ENCODE peak calls at places on chromosomes 11 and 22, in nine cellular contexts. C is body of pancreas, S is IMR-90, Z is fibroblast of lung, B is tibial artery, A is neural progenitor cell, K is heart right ventricle, L is mammary epithelial cell, Q is mesendoderm. E is an unnamed sample.

GRCh38 chr11:79415912-79416311 is 24.9 kb downstream of the TENM4 start:
- DNase-seq in C (no peak), S (no peak), Z (no peak), B (no peak), A (no peak), K (no peak), L (no peak), Q (no peak), E (no peak)

GRCh38 chr11:72583177-72583553 is 91.1 kb downstream of the PDE2A start:
- DNase-seq in C (no peak), S (no peak), Z (no peak), B (peak; percentile 47), A (no peak), K (no peak), L (no peak), Q (no peak), E (no peak)

GRCh38 chr11:121931748-121932352 is 184.2 kb downstream of the BLID start:
- DNase-seq in C (no peak), S (peak; percentile 7), Z (peak; percentile 42), B (no peak), A (no peak), K (no peak), L (no peak), Q (no peak), E (no peak)

GRCh38 chr22:38955250-38955775 is 2.1 kb upstream of the APOBEC3A start:
- DNase-seq in C (no peak), S (no peak), Z (no peak), B (peak; percentile 47), A (no peak), K (no peak), L (no peak), Q (no peak), E (no peak)

GRCh38 chr11:68792400-68792955 is 41.2 kb upstream of the TESMIN start:
- DNase-seq in C (no peak), S (peak; percentile 4), Z (no peak), B (no peak), A (no peak), K (no peak), L (no peak), Q (no peak), E (no peak)

GRCh38 chr22:23226497-23226850 is 46.2 kb downstream of the BCR start:
- DNase-seq in C (no peak), S (no peak), Z (peak; percentile 66), B (no peak), A (no peak), K (no peak), L (no peak), Q (no peak), E (no peak)

GRCh38 chr11:120221115-120221752 is 10.4 kb downstream of the OAF start:
- DNase-seq in C (peak; percentile 70), S (no peak), Z (no peak), B (no peak), A (no peak), K (no peak), L (no peak), Q (no peak), E (no peak)

GRCh38 chr11:22432331-22433065 is 94.3 kb downstream of the SLC17A6 start:
- DNase-seq in C (peak; percentile 60), S (peak; percentile 24), Z (peak; percentile 62), B (no peak), A (peak; percentile 32), K (peak; percentile 64), L (no peak), Q (peak; percentile 79), E (no peak)

GRCh38 chr11:43787823-43788222 is 92.8 kb upstream of the ALKBH3 start:
- DNase-seq in C (no peak), S (no peak), Z (no peak), B (no peak), A (no peak), K (no peak), L (no peak), Q (no peak), E (no peak)

GRCh38 chr11:43786016-43786415 is 94.6 kb upstream of the ALKBH3 start:
- DNase-seq in C (no peak), S (no peak), Z (no peak), B (no peak), A (no peak), K (no peak), L (no peak), Q (no peak), E (no peak)

GRCh38 chr11:43784301-43784700 is 96.3 kb upstream of the ALKBH3 start:
- DNase-seq in C (no peak), S (no peak), Z (no peak), B (no peak), A (no peak), K (no peak), L (no peak), Q (no peak), E (no peak)

GRCh38 chr11:43788394-43788793 is 92.2 kb upstream of the ALKBH3 start:
- DNase-seq in C (peak; percentile 31), S (no peak), Z (no peak), B (no peak), A (peak; percentile 27), K (peak; percentile 9), L (no peak), Q (no peak), E (no peak)

DNA sequence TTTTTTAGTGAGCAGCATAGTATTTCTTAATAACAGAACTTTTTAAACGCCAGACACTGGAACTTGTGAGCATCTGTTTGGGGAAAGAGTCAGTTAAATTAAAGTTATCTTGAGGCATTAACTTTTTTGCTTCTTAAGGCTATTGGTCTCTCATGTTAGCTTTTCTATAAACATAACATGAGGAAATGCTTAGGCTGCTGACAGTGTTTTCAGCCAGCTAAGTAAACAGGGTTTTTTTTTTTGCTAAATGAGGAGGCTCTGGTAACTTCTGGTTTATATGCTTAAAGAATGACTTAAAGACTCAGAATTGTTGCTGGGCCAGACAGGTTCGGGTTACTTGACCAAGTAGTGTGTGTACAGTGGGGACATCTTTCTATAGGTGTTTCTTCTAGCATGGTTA is 95.8 kb upstream of the ALKBH3 start:
- DNase-seq in C (no peak), S (peak; percentile 73), Z (peak; percentile 37), B (no peak), A (no peak), K (no peak), L (no peak), Q (no peak), E (no peak)
- H3K4me1 ChIP-seq in C (no peaks in the 10 kb centered on the region), S (peaks cover 11% of the 10 kb centered on the region), Z (peaks cover 4% of the 10 kb centered on the region), B (peaks cover 6% of the 10 kb centered on the region), A (no peaks in the 10 kb centered on the region), K (peaks cover 19% of the 10 kb centered on the region), L (peaks cover 6% of the 10 kb centered on the region), Q (no peaks in the 10 kb centered on the region), E (no peaks in the 10 kb centered on the region)

DNA sequence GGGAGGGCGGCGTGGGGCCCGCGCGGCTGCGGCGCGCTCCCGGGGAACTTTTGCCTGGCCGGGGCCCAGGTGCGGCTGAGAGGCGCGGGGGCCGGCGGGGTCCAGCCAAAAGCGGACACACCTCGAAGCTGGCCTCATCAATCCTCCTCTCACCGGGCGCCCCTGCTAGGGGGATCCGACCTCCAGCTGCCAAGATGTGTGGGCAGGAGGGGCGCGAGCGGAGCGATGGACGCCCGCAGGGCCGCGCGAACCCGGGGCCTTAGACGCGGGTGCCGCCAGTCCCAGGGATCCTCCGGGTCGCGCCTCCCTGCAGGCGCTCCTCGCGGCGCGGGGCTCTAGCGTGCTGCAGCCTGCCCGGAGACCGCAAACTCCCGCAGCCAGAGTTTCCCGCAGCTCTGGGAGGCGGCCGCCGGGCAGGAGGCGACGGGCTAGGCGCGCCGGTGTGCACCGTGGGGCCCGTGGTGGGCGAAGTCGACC is 785 bp downstream of the IGSF9B start:
- DNase-seq in C (no peak), S (no peak), Z (no peak), B (no peak), A (peak; percentile 59), K (no peak), L (no peak), Q (no peak), E (peak; percentile 24)
- H3K27me3 ChIP-seq in C (no peaks in the 10 kb centered on the region), S (peaks cover 55% of the 10 kb centered on the region), Z (peaks cover 35% of the 10 kb centered on the region), B (no peaks in the 10 kb centered on the region), A (peaks cover 74% of the 10 kb centered on the region), K (peaks cover 16% of the 10 kb centered on the region), L (peaks cover 13% of the 10 kb centered on the region), Q (peaks cover 9% of the 10 kb centered on the region), E (peaks cover 5% of the 10 kb centered on the region)

GRCh38 chr22:26357813-26358212 is 71.2 kb upstream of the ASPHD2 start:
- DNase-seq in C (no peak), S (no peak), Z (no peak), B (no peak), A (no peak), K (no peak), L (no peak), Q (no peak), E (no peak)

GRCh38 chr22:26362471-26362870 is 66.6 kb upstream of the ASPHD2 start:
- DNase-seq in C (no peak), S (peak; percentile 6), Z (no peak), B (no peak), A (no peak), K (no peak), L (peak; percentile 5), Q (no peak), E (no peak)

GRCh38 chr22:26359156-26359555 is 69.9 kb upstream of the ASPHD2 start:
- DNase-seq in C (no peak), S (no peak), Z (no peak), B (no peak), A (no peak), K (no peak), L (no peak), Q (no peak), E (no peak)

GRCh38 chr22:26357281-26357680 is 71.8 kb upstream of the ASPHD2 start:
- DNase-seq in C (no peak), S (no peak), Z (no peak), B (no peak), A (no peak), K (no peak), L (no peak), Q (no peak), E (no peak)

DNA sequence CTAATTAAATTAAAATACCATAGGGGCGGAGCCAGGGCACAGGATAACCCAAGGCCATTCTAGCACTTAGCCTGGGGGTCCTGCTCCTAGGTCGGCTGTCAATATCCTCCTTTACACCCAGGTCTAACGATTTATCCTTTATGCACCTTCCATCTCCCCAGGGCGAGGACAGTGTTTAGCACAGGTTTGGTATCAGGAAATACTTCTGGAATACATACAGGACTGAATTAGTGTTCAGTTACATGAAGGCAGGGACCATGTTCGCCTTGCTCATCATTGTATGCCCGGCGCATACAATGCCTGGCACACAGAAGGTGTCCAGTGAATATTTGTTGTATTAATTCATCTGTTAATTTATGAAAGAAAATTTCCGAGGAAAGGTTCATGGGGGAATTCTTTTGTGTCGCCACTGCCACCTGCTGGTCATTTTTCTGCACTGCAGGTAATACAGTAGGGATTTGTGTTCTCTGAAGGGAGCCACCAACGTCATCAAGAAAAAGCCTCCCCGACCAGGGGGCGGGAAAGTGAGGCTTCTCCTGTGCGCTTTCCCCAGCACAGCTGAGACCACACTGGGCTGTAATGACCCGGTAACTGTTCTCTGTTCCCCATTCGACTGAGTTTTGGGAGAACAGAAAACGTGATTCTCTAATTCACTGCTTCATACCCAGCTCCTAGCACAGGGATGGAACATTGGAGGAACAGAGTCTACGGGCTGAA is 68.7 kb upstream of the ASPHD2 start:
- DNase-seq in C (peak; percentile 68), S (peak; percentile 70), Z (peak; percentile 75), B (peak; percentile 70), A (peak; percentile 83), K (peak; percentile 58), L (peak; percentile 59), Q (peak; percentile 92), E (peak; percentile 55)
- H3K4me3 ChIP-seq in C (no peak overlapping the region), S (no peak overlapping the region), Z (no peak overlapping the region), B (no peak overlapping the region), A (peak overlapping the region; percentile 35), K (no peak overlapping the region), L (no peak overlapping the region), Q (no peak overlapping the region), E (no peak overlapping the region)

DNA sequence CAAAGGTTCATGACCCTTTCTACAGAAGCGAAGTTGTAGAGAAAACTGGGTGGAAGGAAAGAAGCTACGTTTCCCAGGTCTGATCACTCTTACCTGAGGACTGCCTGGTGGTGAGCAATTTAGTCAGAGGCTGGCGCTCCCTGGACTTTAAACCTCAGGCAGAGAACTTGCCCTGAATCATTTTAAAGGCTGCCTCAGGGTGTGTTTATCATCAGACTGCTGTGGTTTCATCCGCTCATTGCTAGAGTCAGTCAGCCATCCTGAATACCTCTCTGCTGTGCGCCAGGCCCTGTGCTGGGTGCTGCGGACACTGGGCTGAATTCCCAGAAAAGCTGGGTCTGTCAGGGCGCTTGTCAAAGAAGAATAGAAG is 2.7 kb downstream of the DTX4 start:
- DNase-seq in C (no peak), S (peak; percentile 70), Z (no peak), B (no peak), A (no peak), K (no peak), L (peak; percentile 94), Q (peak; percentile 25), E (peak; percentile 14)
- H3K4me1 ChIP-seq in C (peaks cover 25% of the 10 kb centered on the region), S (peaks cover 11% of the 10 kb centered on the region), Z (peaks cover 7% of the 10 kb centered on the region), B (peaks cover 19% of the 10 kb centered on the region), A (peaks cover 65% of the 10 kb centered on the region), K (peaks cover 34% of the 10 kb centered on the region), L (peaks cover 39% of the 10 kb centered on the region), Q (peaks cover 5% of the 10 kb centered on the region), E (peaks cover 11% of the 10 kb centered on the region)

E was measured in HAP-1.